ENCODE peak calls at places on chromosomes 5 and 9, in seven cellular contexts. W, M, T, R, Q, V and U are unnamed samples.
A peak's percentile ranks its signal among the peaks of the same experiment; 100 is the strongest.

GRCh38 chr9:13354733-13355132 is 75.2 kb upstream of the MPDZ start:
- DNase-seq in Q (no peak), W (no peak), V (no peak), R (no peak), T (no peak), M (no peak), U (no peak)

GRCh38 chr5:177555228-177555627 is 865 bp upstream of the FAM193B start:
- DNase-seq in V (no peak), R (no peak), Q (no peak), T (no peak), M (no peak), W (no peak), U (no peak)

GRCh38 chr5:111074244-111074643 is 2.7 kb downstream of the TSLP start:
- DNase-seq in T (no peak), M (no peak), Q (no peak), R (no peak), W (no peak), V (no peak), U (no peak)

GRCh38 chr9:18887546-18887945 is 145.5 kb downstream of the SAXO1 start:
- DNase-seq in W (no peak), V (no peak), M (no peak), Q (no peak), T (no peak), R (no peak), U (no peak)

GRCh38 chr5:100903036-100903887 is at the start of gene ST8SIA4:
- DNase-seq in M (no peak), Q (peak; percentile 54), V (peak; percentile 16), W (peak; percentile 91), T (peak; percentile 81), R (peak; percentile 83), U (peak; percentile 91)

GRCh38 chr9:25857167-25857566 is 178.9 kb upstream of the TUSC1 start:
- DNase-seq in R (no peak), W (no peak), M (no peak), V (no peak), T (no peak), Q (no peak), U (no peak)

GRCh38 chr5:75510836-75511434 is 494 bp downstream of the CERT1 start:
- DNase-seq in T (no peak), W (peak; percentile 75), V (peak; percentile 50), Q (peak; percentile 56), M (no peak), R (peak; percentile 71), U (peak; percentile 66)

GRCh38 chr5:73363911-73364730 is 84.5 kb downstream of the FOXD1 start:
- DNase-seq in V (no peak), W (no peak), R (no peak), T (no peak), M (no peak), Q (no peak), U (no peak)

GRCh38 chr9:38208206-38208901 is 139.3 kb upstream of the SHB start:
- DNase-seq in Q (no peak), R (no peak), W (no peak), M (no peak), T (no peak), V (no peak), U (no peak)

GRCh38 chr5:134798468-134798867 is 39.9 kb downstream of the DDX46 start:
- DNase-seq in V (no peak), M (no peak), T (no peak), W (no peak), R (no peak), Q (no peak), U (no peak)

GRCh38 chr5:72123764-72124163 is 16.5 kb downstream of the MAP1B start:
- DNase-seq in M (no peak), Q (no peak), W (no peak), V (no peak), R (no peak), T (no peak), U (no peak)

GRCh38 chr5:72122619-72123018 is 15.3 kb downstream of the MAP1B start:
- DNase-seq in W (peak; percentile 27), V (no peak), M (no peak), Q (no peak), R (no peak), T (no peak), U (no peak)

GRCh38 chr5:72125271-72125670 is 18.0 kb downstream of the MAP1B start:
- DNase-seq in W (no peak), R (no peak), Q (no peak), V (no peak), T (no peak), M (no peak), U (no peak)

GRCh38 chr5:72121052-72121451 is 13.8 kb downstream of the MAP1B start:
- DNase-seq in W (peak; percentile 26), T (no peak), M (no peak), Q (no peak), V (no peak), R (no peak), U (no peak)

DNA sequence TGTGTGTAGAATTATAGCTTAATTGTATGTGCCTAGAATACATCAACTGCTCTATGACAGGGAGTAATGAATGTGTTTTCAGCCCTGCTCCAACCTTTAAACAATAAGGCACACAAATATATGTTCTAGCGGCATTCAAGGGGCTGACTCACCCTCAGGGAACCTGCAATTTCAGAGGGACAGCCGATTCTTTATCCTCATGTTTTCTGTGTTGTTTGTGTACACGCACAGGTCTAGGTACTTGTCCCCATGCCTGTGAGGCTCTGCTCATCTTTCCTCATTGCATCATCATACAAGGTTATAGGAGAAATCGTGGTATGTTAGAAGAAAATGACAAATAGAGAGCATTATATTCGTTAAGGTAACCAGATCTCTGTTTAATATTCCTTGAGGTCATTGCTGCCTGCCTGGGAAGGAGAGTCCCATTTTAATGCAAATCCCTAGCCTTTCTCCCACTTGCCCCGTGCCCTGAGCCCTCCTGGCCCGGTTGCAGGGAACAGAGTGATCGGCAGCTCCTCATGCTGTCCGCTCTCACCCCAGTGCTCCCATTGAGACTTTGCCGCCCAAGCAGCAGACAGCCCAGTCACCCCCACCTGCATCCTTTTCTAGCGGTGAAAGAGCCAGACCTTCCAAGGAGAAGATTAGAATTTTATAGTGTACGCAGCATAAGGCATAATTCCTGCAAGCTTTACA is 14.6 kb downstream of the MAP1B start:
- DNase-seq in Q (no peak), W (peak; percentile 54), V (no peak), T (no peak), M (no peak), R (no peak), U (no peak)
- TF ChIP-seq POLR2AphosphoS5 in Q (no peak), W (no peak), V (no peak), T (no peak), M (no peak), R (no peak), U (no peak)

DNA sequence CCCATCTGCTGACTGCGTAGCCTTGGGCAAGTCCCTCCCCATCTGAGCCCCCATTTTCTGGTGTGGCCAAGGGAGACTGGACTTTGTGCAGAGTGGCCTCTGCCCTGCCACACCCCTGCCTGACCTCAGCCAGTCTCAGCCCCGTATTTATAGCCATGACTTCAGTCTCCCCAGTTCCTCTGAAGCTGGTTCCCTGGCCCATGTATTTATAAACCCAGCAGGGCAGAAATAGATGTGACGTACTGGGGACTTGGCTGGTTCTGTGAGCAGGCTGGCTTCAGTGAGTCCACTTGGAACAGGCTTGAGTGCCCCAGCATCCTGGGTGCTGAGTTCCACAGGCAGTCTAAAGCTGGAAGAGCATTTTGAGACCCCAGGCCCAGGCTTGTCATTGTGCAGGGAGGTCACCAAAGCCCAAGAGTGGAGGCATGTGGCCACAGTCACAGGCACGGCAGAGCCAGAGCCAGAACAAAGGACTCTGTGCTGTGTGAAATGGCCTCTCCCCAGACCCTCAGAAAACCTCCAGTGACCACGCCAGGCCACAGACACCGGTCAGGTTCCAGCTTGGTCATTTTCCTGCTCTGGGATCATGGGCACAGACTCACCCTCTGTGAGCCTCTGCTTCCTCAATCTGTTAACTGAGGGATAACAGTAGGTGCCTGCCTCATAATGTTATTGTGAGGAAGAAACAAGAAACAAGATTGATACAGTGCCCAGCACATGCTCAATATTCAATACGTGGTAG is 30.4 kb upstream of the SYNPO start:
- DNase-seq in W (no peak), M (no peak), R (peak; percentile 82), Q (no peak), T (peak; percentile 49), V (no peak), U (no peak)
- TF ChIP-seq POLR2AphosphoS5 in W (no peak), M (no peak), R (peak; percentile 21), Q (no peak), T (no peak), V (no peak), U (no peak)

GRCh38 chr9:27569406-27569805 is 3.9 kb downstream of the C9orf72 start:
- DNase-seq in V (no peak), W (no peak), M (no peak), R (no peak), T (no peak), Q (no peak), U (no peak)

GRCh38 chr9:27572918-27573698 is at the start of gene C9orf72:
- DNase-seq in R (peak; percentile 89), W (peak; percentile 72), T (peak; percentile 84), Q (peak; percentile 73), V (peak; percentile 72), M (no peak), U (peak; percentile 61)

GRCh38 chr9:27573699-27574265 is 501 bp upstream of the C9orf72 start:
- DNase-seq in V (peak; percentile 60), T (peak; percentile 98), R (peak; percentile 99), W (peak; percentile 100), Q (peak; percentile 92), M (peak; percentile 100), U (peak; percentile 99)

GRCh38 chr9:27572036-27572435 is 1.2 kb downstream of the C9orf72 start:
- DNase-seq in W (no peak), V (no peak), M (no peak), T (no peak), R (no peak), Q (no peak), U (no peak)

DNA sequence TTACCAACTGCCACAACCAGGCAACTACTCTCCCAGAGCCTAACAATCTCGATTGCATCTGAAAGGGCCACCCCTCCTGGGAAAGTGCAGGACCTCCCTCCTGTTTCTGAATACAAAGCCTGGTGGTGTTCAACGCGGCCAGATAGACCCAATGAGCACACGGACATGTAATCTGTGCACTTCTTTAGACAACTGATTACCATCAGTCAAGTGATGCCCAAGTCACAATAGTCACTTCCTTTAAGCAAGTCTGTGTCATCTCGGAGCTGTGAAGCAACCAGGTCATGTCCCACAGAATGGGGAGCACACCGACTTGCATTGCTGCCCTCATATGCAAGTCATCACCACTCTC is 739 bp downstream of the C9orf72 start:
- DNase-seq in V (no peak), M (no peak), Q (no peak), R (peak; percentile 81), W (peak; percentile 63), T (peak; percentile 57), U (no peak)
- TF ChIP-seq POLR2AphosphoS5 in V (no peak), M (no peak), Q (no peak), R (peak; percentile 57), W (no peak), T (peak; percentile 87), U (no peak)

DNA sequence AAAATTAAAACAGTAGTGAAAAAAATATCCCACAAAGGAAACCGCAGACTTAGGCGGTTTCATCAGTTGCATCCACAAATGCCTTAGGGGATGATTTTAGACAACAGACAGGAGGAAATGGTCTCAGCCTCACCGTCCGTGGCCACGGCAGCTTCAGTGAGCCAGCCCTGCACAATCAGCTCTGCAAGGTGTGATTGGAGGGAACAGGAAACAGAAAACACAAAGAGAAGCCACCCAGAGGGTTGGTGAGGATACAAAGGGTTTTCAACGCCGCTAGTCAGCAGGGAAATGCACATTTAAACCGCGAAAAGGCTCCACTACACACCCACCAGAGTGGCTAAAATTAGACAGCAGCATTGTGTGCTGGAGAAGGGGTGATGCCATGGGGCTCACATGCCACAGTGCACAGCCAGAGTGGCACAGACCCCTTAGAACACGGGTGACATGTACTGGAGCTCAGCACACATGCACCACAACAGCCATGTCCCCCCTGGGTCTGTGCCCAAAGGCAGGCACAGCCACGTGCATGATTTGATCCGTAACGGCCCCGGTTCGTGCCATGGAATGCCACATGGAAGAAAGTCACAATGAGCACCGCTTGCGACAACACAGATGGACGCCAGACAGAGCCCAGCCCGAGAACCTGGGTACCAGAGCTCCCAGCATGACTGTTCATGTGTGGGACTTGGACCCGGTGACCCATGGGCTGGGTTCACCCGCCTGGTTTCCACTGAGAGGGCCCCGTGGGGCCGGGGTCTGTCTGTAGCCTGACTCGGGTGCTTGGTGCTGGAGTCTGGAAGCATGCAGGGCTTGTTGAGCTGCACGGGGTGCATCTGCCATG is 18.3 kb upstream of the TERT start:
- DNase-seq in R (peak; percentile 51), W (no peak), T (peak; percentile 23), M (no peak), Q (no peak), V (no peak), U (no peak)
- TF ChIP-seq POLR2AphosphoS5 in R (no peak), W (no peak), T (no peak), M (no peak), Q (no peak), V (no peak), U (no peak)